ENCODE peak calls at places on chromosomes 16 and 17, in six cellular contexts. N, A, M, T, O and D are unnamed samples.

GRCh38 chr16:50381679-50382440 is 13.1 kb upstream of the BRD7 start:
- DNase-seq in O (no peak), M (no peak), N (no peak), A (no peak), T (no peak), D (no peak)

GRCh38 chr16:77553130-77553529 is 118.3 kb upstream of the ADAMTS18 start:
- DNase-seq in M (no peak), A (no peak), T (no peak), O (no peak), N (no peak), D (no peak)

GRCh38 chr17:77437017-77437416 is 296.2 kb downstream of the SEC14L1 start:
- DNase-seq in M (peak; percentile 42), O (peak; percentile 75), T (no peak), N (no peak), A (no peak), D (peak; percentile 77)

GRCh38 chr16:67029249-67030096 is 524 bp downstream of the CBFB start:
- DNase-seq in A (no peak), M (peak; percentile 62), N (no peak), O (peak; percentile 70), T (no peak), D (peak; percentile 45)

GRCh38 chr16:88768041-88768876 is 16.8 kb downstream of the PIEZO1 start:
- DNase-seq in A (no peak), M (peak; percentile 55), N (no peak), T (no peak), O (no peak), D (peak; percentile 52)

GRCh38 chr16:87318158-87318644 is 1.0 kb upstream of the C16orf95 start:
- DNase-seq in N (no peak), A (no peak), M (peak; percentile 16), T (no peak), O (no peak), D (no peak)

GRCh38 chr17:14346801-14347200 is 45.9 kb downstream of the HS3ST3B1 start:
- DNase-seq in T (no peak), M (no peak), A (no peak), N (no peak), O (no peak), D (no peak)

GRCh38 chr16:56950881-56951771 is 10.6 kb upstream of the CETP start:
- DNase-seq in M (peak; percentile 83), N (peak; percentile 72), A (no peak), O (no peak), T (no peak), D (peak; percentile 73)